ENCODE peak calls at places on chromosomes 12 and 14, in ten cellular contexts. J is ovary, Z is IMR-90, E is esophagus muscularis mucosa, S is tibial nerve, X is Peyer's patch, Y is sigmoid colon, M is HCT116, B is A549, H is transverse colon. A is an unnamed sample.

GRCh38 chr12:121804417-121805111 is 755 bp downstream of the SETD1B start:
- DNase-seq in J (no peak), Z (no peak), E (no peak), S (no peak), X (peak), Y (peak), M (no peak), B (no peak), H (no peak), A (no peak)

GRCh38 chr12:105064564-105065222 is 19.6 kb downstream of the ALDH1L2 start:
- DNase-seq in J (no peak), Z (no peak), E (no peak), S (no peak), X (no peak), Y (no peak), M (no peak), B (no peak), H (no peak), A (no peak)

GRCh38 chr12:121953695-121954094 is 35.3 kb downstream of the CFAP251 start:
- DNase-seq in J (no peak), Z (no peak), E (no peak), S (no peak), X (no peak), Y (no peak), M (no peak), B (no peak), H (no peak), A (no peak)

GRCh38 chr12:56387152-56387551 is 24.5 kb upstream of the APOF start:
- DNase-seq in J (no peak), Z (peak), E (no peak), S (no peak), X (no peak), Y (no peak), M (no peak), B (no peak), H (no peak), A (no peak)

GRCh38 chr12:9751204-9752144 is 9.2 kb downstream of the CD69 start:
- DNase-seq in J (no peak), Z (peak), E (no peak), S (no peak), X (no peak), Y (no peak), M (peak), B (peak), H (no peak), A (no peak)

GRCh38 chr12:92403210-92404175 is 257.8 kb upstream of the BTG1 start:
- DNase-seq in J (no peak), Z (no peak), E (peak), S (no peak), X (peak), Y (no peak), M (no peak), B (no peak), H (peak), A (no peak)

GRCh38 chr12:79573820-79574219 is 116.9 kb downstream of the PAWR start:
- DNase-seq in J (no peak), Z (no peak), E (no peak), S (no peak), X (no peak), Y (no peak), M (no peak), B (no peak), H (no peak), A (no peak)

GRCh38 chr14:57834001-57834598 is 31.8 kb downstream of the SLC35F4 start:
- DNase-seq in J (no peak), Z (no peak), E (no peak), S (no peak), X (no peak), Y (no peak), M (no peak), B (no peak), H (no peak), A (no peak)

GRCh38 chr12:58939399-58940100 is 19.2 kb upstream of the LRIG3 start:
- DNase-seq in J (no peak), Z (no peak), E (no peak), S (no peak), X (no peak), Y (no peak), M (no peak), B (no peak), H (no peak), A (no peak)

GRCh38 chr14:65788876-65789859 is 376.6 kb downstream of the FUT8 start:
- DNase-seq in J (no peak), Z (no peak), E (no peak), S (no peak), X (no peak), Y (no peak), M (no peak), B (no peak), H (no peak), A (no peak)

GRCh38 chr12:19771858-19772257 is 332.6 kb downstream of the AEBP2 start:
- DNase-seq in J (no peak), Z (peak), E (no peak), S (no peak), X (no peak), Y (no peak), M (no peak), B (no peak), H (no peak), A (no peak)

GRCh38 chr12:108387771-108388170 is 48.7 kb upstream of the CMKLR1 start:
- DNase-seq in J (no peak), Z (no peak), E (no peak), S (no peak), X (no peak), Y (no peak), M (no peak), B (no peak), H (no peak), A (no peak)

GRCh38 chr12:42299392-42300308 is 26.2 kb downstream of the ZCRB1 start:
- DNase-seq in J (no peak), Z (peak), E (no peak), S (no peak), X (no peak), Y (no peak), M (no peak), B (no peak), H (no peak), A (no peak)

GRCh38 chr12:12449533-12450025 is 92.7 kb downstream of the BORCS5 start:
- DNase-seq in J (no peak), Z (peak), E (no peak), S (no peak), X (no peak), Y (no peak), M (no peak), B (peak), H (no peak), A (no peak)

GRCh38 chr14:38838049-38838978 is 264.7 kb downstream of the SEC23A start:
- DNase-seq in J (no peak), Z (no peak), E (no peak), S (no peak), X (no peak), Y (no peak), M (no peak), B (no peak), H (peak), A (no peak)

GRCh38 chr12:52202361-52203078 is 10.7 kb upstream of the KRT80 start:
- DNase-seq in J (peak), Z (peak), E (no peak), S (no peak), X (no peak), Y (peak), M (no peak), B (no peak), H (no peak), A (no peak)

GRCh38 chr12:121530600-121531355 is 50.0 kb downstream of the KDM2B start:
- DNase-seq in J (peak), Z (peak), E (peak), S (peak), X (peak), Y (peak), M (no peak), B (no peak), H (peak), A (no peak)

GRCh38 chr12:92098594-92099370 is 46.9 kb downstream of the BTG1 start:
- DNase-seq in J (no peak), Z (no peak), E (no peak), S (no peak), X (no peak), Y (no peak), M (no peak), B (no peak), H (no peak), A (no peak)

GRCh38 chr12:125092872-125093680 is 27.8 kb downstream of the AACS start:
- DNase-seq in J (no peak), Z (peak), E (no peak), S (no peak), X (no peak), Y (no peak), M (no peak), B (no peak), H (peak), A (no peak)

GRCh38 chr14:75119056-75119455 is 7.8 kb downstream of the NEK9 start:
- DNase-seq in J (no peak), Z (peak), E (no peak), S (no peak), X (no peak), Y (no peak), M (no peak), B (no peak), H (no peak), A (no peak)

DNA sequence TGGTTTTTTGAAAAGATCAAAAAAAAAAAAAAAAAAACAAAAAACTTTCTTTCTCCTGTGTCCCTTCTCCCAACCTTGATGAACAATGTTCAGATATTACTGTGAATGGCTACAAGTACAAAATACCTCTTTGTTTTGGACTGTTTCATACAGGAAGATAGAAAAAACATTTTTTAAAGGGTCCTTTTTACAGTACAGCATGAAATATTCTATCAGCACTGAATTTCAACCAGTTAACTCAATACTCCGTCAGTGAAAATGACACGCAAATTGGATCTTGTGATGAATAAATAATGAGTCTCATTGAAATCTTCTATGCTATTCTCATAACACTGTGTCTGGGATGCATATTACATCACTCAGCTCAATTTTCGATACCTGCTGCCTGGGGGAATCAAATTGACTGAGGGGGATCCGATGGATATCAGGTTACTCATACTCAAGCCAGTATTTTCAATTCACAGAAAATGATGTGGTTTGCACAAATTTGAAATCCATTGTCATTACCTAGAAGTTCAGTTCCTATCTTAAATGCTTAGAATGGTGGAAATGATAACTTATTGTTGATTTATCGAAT is 179.6 kb downstream of the TMTC2 start:
- DNase-seq in J (no peak), Z (no peak), E (no peak), S (no peak), X (no peak), Y (no peak), M (no peak), B (no peak), H (no peak), A (no peak)
- H3K4me3 ChIP-seq in J (no peak), Z (no peak), E (no peak), S (no peak), X (no peak), Y (no peak), M (no peak), B (no peak), H (no peak), A (no peak)

DNA sequence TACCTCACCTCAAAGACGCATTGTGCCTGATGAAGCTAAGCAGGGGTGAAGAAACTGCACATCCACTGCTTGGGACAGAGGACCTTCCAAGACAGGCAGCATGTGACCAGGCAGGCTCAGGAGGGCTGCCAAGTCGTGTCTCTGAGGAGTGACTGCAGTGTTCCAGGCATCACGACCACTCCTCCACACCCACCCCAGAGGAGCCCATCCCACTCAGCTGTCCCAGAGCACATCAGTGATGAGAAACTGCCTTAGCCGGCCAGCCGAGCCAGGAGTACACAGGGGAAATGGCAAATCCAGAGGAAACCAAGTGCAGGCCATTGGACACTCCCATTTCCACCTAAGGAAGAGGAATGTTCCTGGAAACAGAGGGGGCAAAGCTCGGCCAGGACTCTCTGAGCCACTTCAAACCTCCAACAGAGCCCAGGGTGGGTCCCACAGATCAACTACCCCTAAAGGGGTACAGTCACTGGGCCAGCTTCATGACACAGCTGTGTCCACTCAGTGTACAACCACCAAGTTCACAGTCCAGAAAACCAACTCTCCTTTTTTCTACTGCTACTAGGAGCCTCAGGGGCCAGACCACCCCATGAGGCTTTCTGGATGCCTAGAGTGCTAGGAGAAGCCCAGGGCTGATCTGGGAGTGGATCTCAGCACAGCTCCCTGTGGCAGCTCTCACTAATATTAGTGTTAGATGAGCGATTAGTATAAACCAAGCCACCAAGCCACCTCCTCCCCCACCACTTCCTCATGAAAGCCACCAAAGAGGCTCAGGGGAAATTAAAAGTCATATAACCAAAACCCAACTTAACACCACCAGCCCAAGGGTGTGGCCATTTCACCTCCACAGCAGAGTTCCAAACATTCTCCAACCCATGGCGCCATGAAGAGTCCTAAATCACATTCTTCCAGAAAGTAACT is 15.4 kb downstream of the PXN start:
- DNase-seq in J (no peak), Z (no peak), E (no peak), S (peak), X (peak), Y (peak), M (no peak), B (no peak), H (no peak), A (peak)
- TF ChIP-seq POLR2A in J (no peak), Z (no peak), E (no peak), S (peak), X (no peak), Y (no peak), M (no peak), B (no peak), H (no peak), A (no peak)

GRCh38 chr12:107079172-107080011 is 14.0 kb downstream of the CRY1 start:
- DNase-seq in J (no peak), Z (peak), E (no peak), S (no peak), X (no peak), Y (no peak), M (no peak), B (peak), H (no peak), A (no peak)
- H3K27ac ChIP-seq in J (no peak), Z (no peak), E (no peak), S (no peak), X (no peak), Y (no peak), M (no peak), B (no peak), H (no peak), A (no peak)

GRCh38 chr12:71503579-71504470 is 64.2 kb downstream of the LGR5 start:
- DNase-seq in J (no peak), Z (no peak), E (no peak), S (no peak), X (no peak), Y (no peak), M (no peak), B (no peak), H (no peak), A (no peak)
- H3K4me3 ChIP-seq in J (no peak), Z (no peak), E (no peak), S (no peak), X (no peak), Y (no peak), M (no peak), B (no peak), H (no peak), A (no peak)

GRCh38 chr12:93741741-93742085 is 64.5 kb downstream of the CRADD start:
- DNase-seq in J (no peak), Z (no peak), E (no peak), S (no peak), X (no peak), Y (no peak), M (no peak), B (peak), H (no peak), A (no peak)
- TF ChIP-seq POLR2A in J (no peak), Z (no peak), E (no peak), S (no peak), X (no peak), Y (no peak), M (no peak), B (no peak), H (no peak), A (no peak)

GRCh38 chr12:116456307-116456641 is 102.9 kb upstream of the MAP1LC3B2 start:
- DNase-seq in J (no peak), Z (no peak), E (no peak), S (no peak), X (no peak), Y (no peak), M (no peak), B (no peak), H (no peak), A (no peak)

GRCh38 chr12:116455540-116456306 is 103.5 kb upstream of the MAP1LC3B2 start:
- DNase-seq in J (peak), Z (peak), E (peak), S (peak), X (peak), Y (peak), M (peak), B (peak), H (peak), A (peak)

GRCh38 chr12:116456683-116457082 is 102.5 kb upstream of the MAP1LC3B2 start:
- DNase-seq in J (peak), Z (no peak), E (no peak), S (no peak), X (no peak), Y (no peak), M (no peak), B (no peak), H (no peak), A (no peak)

GRCh38 chr12:116454950-116455447 is 104.2 kb upstream of the MAP1LC3B2 start:
- DNase-seq in J (no peak), Z (peak), E (no peak), S (no peak), X (no peak), Y (no peak), M (peak), B (peak), H (no peak), A (no peak)

GRCh38 chr12:116454076-116454475 is 105.1 kb upstream of the MAP1LC3B2 start:
- DNase-seq in J (peak), Z (no peak), E (no peak), S (no peak), X (no peak), Y (no peak), M (no peak), B (no peak), H (no peak), A (no peak)
- H3K27ac ChIP-seq in J (no peak), Z (no peak), E (no peak), S (no peak), X (no peak), Y (no peak), M (peak), B (peak), H (no peak), A (no peak)

GRCh38 chr14:77761205-77761931 is 412 bp upstream of the SNW1 start:
- DNase-seq in J (no peak), Z (peak), E (no peak), S (no peak), X (no peak), Y (peak), M (no peak), B (peak), H (peak), A (peak)
- H3K4me3 ChIP-seq in J (peak), Z (peak), E (peak), S (peak), X (peak), Y (peak), M (peak), B (peak), H (peak), A (peak)

GRCh38 chr14:56199095-56199975 is 81.1 kb downstream of the PELI2 start:
- DNase-seq in J (no peak), Z (peak), E (peak), S (peak), X (no peak), Y (peak), M (no peak), B (peak), H (no peak), A (peak)
- TF ChIP-seq POLR2A in J (no peak), Z (peak), E (no peak), S (no peak), X (no peak), Y (no peak), M (no peak), B (no peak), H (no peak), A (no peak)

A was measured in gastrocnemius medialis.